ENCODE peak calls at places on chromosomes 16 and 17, in seven cellular contexts. H is endodermal cell, M is spleen, J is H9, F is left ventricle myocardium inferior, T is tibial artery, L is HCT116. N is an unnamed sample.

GRCh38 chr17:61406871-61407210 is 7.2 kb downstream of the TBX2 start:
- DNase-seq in L (no peak), H (peak; percentile 53), J (peak; percentile 26), T (no peak), F (no peak), M (peak; percentile 56), N (no peak)

GRCh38 chr16:15952265-15952711 is 2.9 kb downstream of the ABCC1 start:
- DNase-seq in L (no peak), M (no peak), T (no peak), J (no peak), H (no peak), F (no peak), N (no peak)

GRCh38 chr16:10078541-10078949 is 103.7 kb downstream of the GRIN2A start:
- DNase-seq in F (no peak), T (no peak), J (peak; percentile 83), L (no peak), H (peak; percentile 91), M (no peak), N (peak; percentile 71)

GRCh38 chr16:24789881-24790280 is 55.9 kb upstream of the SLC5A11 start:
- DNase-seq in T (no peak), H (no peak), M (no peak), L (no peak), F (no peak), J (no peak), N (no peak)

GRCh38 chr17:40535924-40536717 is 29.2 kb downstream of the CCR7 start:
- DNase-seq in H (no peak), J (no peak), L (no peak), T (peak; percentile 79), F (no peak), M (peak; percentile 85), N (no peak)

GRCh38 chr17:50139950-50140885 is 10.3 kb upstream of the SAMD14 start:
- DNase-seq in M (peak; percentile 95), T (peak; percentile 89), J (peak; percentile 94), L (peak; percentile 63), F (peak; percentile 81), H (peak; percentile 97), N (peak; percentile 75)

GRCh38 chr16:12293017-12293618 is 316.6 kb downstream of the SNX29 start:
- DNase-seq in T (no peak), L (no peak), J (no peak), M (no peak), H (no peak), F (no peak), N (no peak)

GRCh38 chr17:82424001-82424862 is 5.8 kb upstream of the OGFOD3 start:
- DNase-seq in L (peak; percentile 36), T (peak; percentile 80), M (no peak), H (peak; percentile 90), J (peak; percentile 69), F (no peak), N (peak; percentile 74)

GRCh38 chr17:67569873-67570272 is 147.9 kb upstream of the NOL11 start:
- DNase-seq in H (peak; percentile 36), T (no peak), F (no peak), J (peak; percentile 19), L (no peak), M (no peak), N (no peak)

GRCh38 chr17:1031711-1032110 is 34.8 kb downstream of the TIMM22 start:
- DNase-seq in F (peak; percentile 83), H (peak; percentile 91), L (no peak), J (peak; percentile 78), T (peak; percentile 89), M (no peak), N (peak; percentile 83)

GRCh38 chr16:66713076-66713475 is 16.5 kb upstream of the CMTM4 start:
- DNase-seq in L (no peak), M (no peak), T (no peak), F (no peak), J (no peak), H (no peak), N (no peak)

GRCh38 chr16:67880584-67880983 is 4.1 kb upstream of the NRN1L start:
- DNase-seq in F (no peak), M (no peak), J (no peak), T (no peak), H (no peak), L (no peak), N (no peak)

GRCh38 chr17:74454197-74455024 is 12.0 kb upstream of the CD300A start:
- DNase-seq in J (peak; percentile 55), H (peak; percentile 80), F (peak; percentile 95), T (no peak), M (peak; percentile 96), L (peak; percentile 66), N (peak; percentile 38)

GRCh38 chr17:75625813-75626486 is 7.3 kb upstream of the SMIM5 start:
- DNase-seq in L (no peak), T (no peak), M (no peak), F (no peak), H (peak; percentile 95), J (peak; percentile 87), N (peak; percentile 78)

GRCh38 chr16:77775911-77776909 is 12.2 kb upstream of the VAT1L start:
- DNase-seq in J (no peak), T (no peak), F (no peak), M (no peak), H (no peak), L (no peak), N (no peak)

GRCh38 chr17:30323895-30324319 is 9.9 kb downstream of the TMIGD1 start:
- DNase-seq in L (peak; percentile 35), F (no peak), H (no peak), T (no peak), M (no peak), J (no peak), N (no peak)

GRCh38 chr16:13957197-13958078 is 37.5 kb downstream of the ERCC4 start:
- DNase-seq in J (no peak), L (peak; percentile 86), T (peak; percentile 82), H (peak; percentile 58), M (no peak), F (peak; percentile 41), N (peak; percentile 28)

DNA sequence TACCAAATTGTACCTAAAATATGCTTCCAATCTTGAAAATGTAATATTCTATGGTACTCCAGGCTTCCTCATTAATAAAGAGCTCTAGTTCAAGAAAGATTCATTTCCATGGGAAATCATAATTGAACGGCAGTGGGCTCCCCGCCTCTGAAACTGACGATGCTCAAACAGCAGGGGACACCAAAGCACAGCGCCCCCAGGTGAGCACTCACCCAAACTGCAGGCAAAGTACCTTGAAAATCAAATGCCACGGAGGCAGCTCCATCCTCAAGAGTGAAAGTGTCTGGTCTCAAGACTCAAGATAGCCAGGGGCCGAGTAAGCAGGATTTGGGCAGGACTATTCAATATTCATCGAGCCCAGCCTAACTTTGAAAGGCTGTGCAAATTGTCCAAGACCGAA is 217.4 kb upstream of the TNRC6C start:
- DNase-seq in F (no peak), T (peak; percentile 52), M (peak; percentile 57), L (no peak), J (peak; percentile 76), H (peak; percentile 87), N (no peak)
- TF ChIP-seq CTCF in F (no peak), T (no peak), M (peak; percentile 33), L (peak; percentile 35), J (peak; percentile 92), H (peak; percentile 95), N (peak; percentile 61)

GRCh38 chr17:48150602-48151001 is 43.0 kb downstream of the SNX11 start:
- DNase-seq in T (no peak), M (no peak), J (no peak), F (no peak), H (no peak), L (no peak), N (no peak)

GRCh38 chr17:48149174-48150106 is 41.9 kb downstream of the SNX11 start:
- DNase-seq in L (no peak), J (peak; percentile 50), M (no peak), F (no peak), T (no peak), H (peak; percentile 65), N (peak; percentile 63)

GRCh38 chr17:48150107-48150463 is 42.5 kb downstream of the SNX11 start:
- DNase-seq in T (no peak), L (no peak), M (no peak), F (no peak), H (no peak), J (no peak), N (no peak)

GRCh38 chr17:48155889-48156670 is 48.5 kb downstream of the SNX11 start:
- DNase-seq in F (no peak), M (no peak), J (peak; percentile 61), H (peak; percentile 87), T (no peak), L (no peak), N (peak; percentile 46)

GRCh38 chr17:48153711-48154642 is 46.4 kb downstream of the SNX11 start:
- DNase-seq in H (peak; percentile 85), M (no peak), T (no peak), J (peak; percentile 68), F (no peak), L (peak; percentile 45), N (peak; percentile 72)
- H3K27me3 ChIP-seq in H (no peaks in the 10 kb centered on the region), M (peaks cover 15% of the 10 kb centered on the region), T (no peaks in the 10 kb centered on the region), J (no peaks in the 10 kb centered on the region), F (peaks cover 91% of the 10 kb centered on the region), L (peaks cover 25% of the 10 kb centered on the region), N (peaks cover 38% of the 10 kb centered on the region)

DNA sequence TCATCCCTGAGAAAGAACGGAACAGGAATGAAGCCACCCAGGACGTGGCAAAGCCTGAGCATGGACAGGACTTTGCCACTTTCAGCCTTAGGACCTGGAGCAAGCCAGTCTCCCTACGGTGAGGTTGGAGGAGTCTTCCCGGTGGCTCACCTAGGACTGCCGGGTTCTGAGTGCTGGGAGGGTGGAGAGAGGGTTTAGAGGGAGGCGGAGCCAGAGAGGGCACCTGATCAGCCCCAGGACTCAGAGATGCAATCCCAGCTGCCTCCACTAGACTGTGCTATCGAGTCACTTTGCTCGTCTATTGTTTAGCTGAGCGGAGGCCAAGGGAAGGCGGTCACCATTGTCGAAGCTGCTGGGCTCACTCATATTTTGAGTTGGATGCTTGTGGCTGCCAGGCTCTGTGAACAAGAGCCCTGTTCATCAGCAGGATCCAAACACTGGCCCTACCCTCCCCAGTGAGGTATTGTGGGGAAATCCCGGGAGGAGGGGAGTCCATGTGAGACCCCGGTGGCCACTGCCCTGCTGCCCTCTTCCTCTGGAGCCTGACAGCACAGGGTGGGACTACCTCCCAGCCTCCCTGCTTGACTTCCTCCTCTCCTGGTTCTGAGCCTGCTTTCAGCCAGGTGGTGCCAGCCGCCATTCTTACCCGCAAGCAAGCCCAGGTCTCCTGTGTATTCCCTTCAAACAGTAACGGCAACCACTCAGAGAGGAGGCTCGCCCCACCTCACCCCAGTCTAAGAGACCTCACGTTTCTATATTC is 7.0 kb downstream of the KRT14 start:
- DNase-seq in L (peak; percentile 82), M (peak; percentile 80), F (peak; percentile 59), J (peak; percentile 98), H (peak; percentile 100), T (peak; percentile 83), N (peak; percentile 91)
- TF ChIP-seq CTCF in L (peak; percentile 86), M (peak; percentile 83), F (peak; percentile 77), J (peak; percentile 89), H (peak; percentile 88), T (peak; percentile 66), N (peak; percentile 76)

GRCh38 chr17:57424273-57424672 is 167.9 kb downstream of the MSI2 start:
- DNase-seq in J (no peak), F (no peak), L (no peak), H (no peak), M (peak; percentile 18), T (no peak), N (no peak)

GRCh38 chr17:57422574-57423164 is 166.3 kb downstream of the MSI2 start:
- DNase-seq in L (peak; percentile 89), F (peak; percentile 30), T (peak; percentile 77), J (no peak), M (no peak), H (no peak), N (no peak)

GRCh38 chr17:57424777-57425188 is 168.5 kb downstream of the MSI2 start:
- DNase-seq in M (peak; percentile 28), J (no peak), T (no peak), H (peak; percentile 63), L (peak; percentile 85), F (no peak), N (no peak)

GRCh38 chr17:57423541-57423940 is 167.2 kb downstream of the MSI2 start:
- DNase-seq in H (no peak), F (no peak), T (no peak), M (no peak), J (no peak), L (no peak), N (no peak)

GRCh38 chr17:57425903-57426574 is 169.7 kb downstream of the MSI2 start:
- DNase-seq in M (no peak), F (no peak), T (no peak), J (no peak), H (no peak), L (no peak), N (peak; percentile 29)
- H3K27me3 ChIP-seq in M (no peaks in the 10 kb centered on the region), F (no peaks in the 10 kb centered on the region), T (no peaks in the 10 kb centered on the region), J (no peaks in the 10 kb centered on the region), H (no peaks in the 10 kb centered on the region), L (no peaks in the 10 kb centered on the region), N (no peaks in the 10 kb centered on the region)